ENCODE peak calls at places on chromosomes 7 and 10, in six cellular contexts. Y is dorsolateral prefrontal cortex, Q is brain microvascular endothelial cell, N is cardiac muscle cell, H is BJ, V is foreskin fibroblast. D is an unnamed sample.

GRCh38 chr7:371119-371778 is 81.3 kb downstream of the FOXL3 start:
- DNase-seq in Y (no peak), Q (no peak), N (no peak), H (no peak), V (no peak), D (no peak)

GRCh38 chr7:71325151-71325550 is 193.2 kb downstream of the GALNT17 start:
- DNase-seq in Y (no peak), Q (no peak), N (no peak), H (no peak), V (no peak), D (no peak)

GRCh38 chr10:52652431-52653220 is 120.0 kb downstream of the MBL2 start:
- DNase-seq in Y (peak), Q (no peak), N (no peak), H (no peak), V (no peak), D (no peak)

GRCh38 chr7:134375206-134375605 is 58.5 kb upstream of the SLC35B4 start:
- DNase-seq in Y (peak), Q (no peak), N (no peak), H (no peak), V (no peak), D (no peak)

GRCh38 chr7:6260291-6261183 is 11.9 kb downstream of the CYTH3 start:
- DNase-seq in Y (no peak), Q (no peak), N (no peak), H (no peak), V (peak), D (no peak)

GRCh38 chr10:72171175-72171630 is 44.6 kb upstream of the ANAPC16 start:
- DNase-seq in Y (no peak), Q (peak), N (no peak), H (peak), V (peak), D (no peak)

GRCh38 chr7:14542624-14543023 is 359.9 kb downstream of the DGKB start:
- DNase-seq in Y (no peak), Q (no peak), N (no peak), H (no peak), V (no peak), D (no peak)

GRCh38 chr7:5396999-5397656 is 26.5 kb downstream of the TNRC18 start:
- DNase-seq in Y (peak), Q (no peak), N (no peak), H (peak), V (peak), D (peak)

GRCh38 chr7:155166673-155167370 is 96.7 kb downstream of the HTR5A start:
- DNase-seq in Y (peak), Q (peak), N (no peak), H (peak), V (peak), D (no peak)

GRCh38 chr7:34133983-34134782 is 228.8 kb downstream of the BMPER start:
- DNase-seq in Y (peak), Q (peak), N (peak), H (peak), V (peak), D (no peak)

GRCh38 chr7:84195295-84196006 is 862 bp upstream of the SEMA3A start:
- DNase-seq in Y (no peak), Q (no peak), N (no peak), H (no peak), V (no peak), D (no peak)

GRCh38 chr10:103123282-103124033 is 69.6 kb downstream of the NT5C2 start:
- DNase-seq in Y (no peak), Q (no peak), N (no peak), H (no peak), V (no peak), D (no peak)

GRCh38 chr10:84256510-84257342 is 11.9 kb downstream of the RGR start:
- DNase-seq in Y (peak), Q (peak), N (peak), H (no peak), V (no peak), D (no peak)

DNA sequence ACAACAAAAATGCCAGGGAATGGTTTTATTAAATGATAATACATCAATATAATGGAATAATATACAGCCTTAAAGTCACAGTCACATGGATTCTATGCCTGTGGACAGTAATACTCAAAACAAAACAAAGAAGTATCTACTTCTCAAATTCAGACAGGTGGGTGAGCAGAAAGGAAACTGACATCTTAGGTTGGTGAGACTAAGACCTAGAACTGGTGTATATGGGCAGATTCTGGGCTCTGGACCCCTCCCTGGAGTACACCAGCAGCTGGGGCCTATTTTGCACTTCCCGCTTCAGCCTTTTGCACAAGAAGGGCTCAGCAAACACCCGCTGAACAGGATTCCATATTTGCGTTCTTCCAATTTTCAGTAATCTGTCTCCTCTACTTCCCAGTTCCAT is 5.4 kb upstream of the FIS1 start:
- DNase-seq in Y (no peak), Q (no peak), N (no peak), H (no peak), V (no peak), D (no peak)
- H3K4me3 ChIP-seq in Y (no peak), Q (no peak), N (no peak), H (no peak), V (no peak), D (no peak)

DNA sequence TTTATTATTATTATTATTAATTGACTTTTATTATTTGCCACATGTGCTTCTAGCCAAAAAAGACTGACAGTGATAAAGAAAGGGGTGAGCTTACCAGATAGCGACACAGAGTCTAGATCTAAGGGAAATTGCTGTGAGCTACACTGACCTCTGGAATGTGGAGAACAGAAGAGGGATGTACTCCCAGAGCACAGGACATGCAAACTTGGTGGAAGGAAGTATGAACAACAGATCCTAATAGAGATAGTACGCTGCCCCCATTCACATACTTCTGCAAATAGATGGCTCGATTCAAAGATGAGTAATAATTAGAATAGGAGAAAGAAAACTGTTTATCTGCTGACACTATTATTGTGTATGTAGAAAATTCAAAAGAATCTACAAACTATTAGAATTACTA is 109.3 kb upstream of the HPS1 start:
- DNase-seq in Y (no peak), Q (no peak), N (no peak), H (no peak), V (no peak), D (no peak)
- H3K4me3 ChIP-seq in Y (no peak), Q (no peak), N (no peak), H (no peak), V (no peak), D (no peak)

GRCh38 chr7:157077986-157078644 is 60.6 kb upstream of the UBE3C start:
- DNase-seq in Y (no peak), Q (peak), N (peak), H (no peak), V (no peak), D (no peak)
- H3K4me3 ChIP-seq in Y (no peak), Q (peak), N (no peak), H (peak), V (peak), D (no peak)

DNA sequence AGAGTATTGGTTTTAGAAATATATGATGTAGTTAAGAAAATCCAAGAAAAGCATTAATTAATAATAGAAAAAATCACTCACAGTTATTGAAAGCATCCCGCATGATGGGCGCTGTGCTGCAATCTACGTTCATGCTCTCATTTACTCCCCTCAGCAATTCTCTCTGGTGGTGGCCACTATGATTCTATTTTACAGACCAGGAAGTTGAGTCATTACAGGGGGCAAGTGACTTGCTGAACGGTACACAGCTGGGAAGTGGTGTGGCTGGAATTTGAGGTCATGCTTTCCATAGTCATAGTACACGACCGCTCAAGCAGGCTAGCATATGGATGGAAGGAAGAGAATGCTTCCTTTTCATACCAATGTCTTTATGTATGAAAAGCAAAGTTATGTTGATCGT is 117.4 kb downstream of the TES start:
- DNase-seq in Y (no peak), Q (peak), N (no peak), H (peak), V (peak), D (no peak)
- H3K4me3 ChIP-seq in Y (no peak), Q (peak), N (no peak), H (no peak), V (no peak), D (no peak)

DNA sequence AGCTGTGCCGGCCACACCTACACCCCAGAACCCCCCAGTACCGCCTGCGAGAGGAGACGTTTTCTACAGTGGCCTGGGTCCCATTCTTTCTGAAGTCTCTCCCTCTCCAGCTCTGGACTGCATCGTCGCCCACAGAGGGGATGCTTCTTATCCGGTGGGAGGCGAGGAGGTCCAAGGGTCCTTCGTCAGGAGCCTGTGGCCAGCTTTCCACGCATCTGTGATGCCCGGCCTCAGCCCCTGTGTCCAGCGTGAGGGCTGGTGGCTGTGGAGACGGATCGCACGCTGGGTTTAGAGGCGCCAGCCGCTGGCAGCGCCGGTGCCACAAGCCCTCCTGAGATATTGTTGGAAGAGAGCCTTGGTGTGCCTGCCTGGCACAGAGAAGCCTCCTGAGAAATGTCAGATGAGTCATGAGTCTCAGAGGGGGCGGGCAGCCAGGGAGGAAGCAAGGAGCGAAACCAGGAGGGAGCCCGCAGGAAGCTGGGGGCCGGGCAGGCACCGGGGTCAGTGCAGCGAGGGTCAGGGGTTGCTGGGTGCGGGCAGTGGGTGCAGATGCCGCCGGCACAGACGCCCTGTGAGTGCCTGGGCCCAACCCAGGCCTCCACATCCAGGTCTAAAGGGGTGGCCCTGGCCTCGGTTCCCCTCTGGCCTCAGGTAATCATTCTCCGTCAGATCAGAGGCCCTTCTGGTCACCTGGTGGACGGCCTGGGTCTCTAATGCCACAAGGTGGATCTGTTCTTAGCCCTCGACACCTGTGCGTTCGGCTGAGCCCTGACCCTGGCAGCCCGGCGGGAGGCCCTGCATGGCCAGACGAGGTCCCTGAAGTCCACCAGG is 86.0 kb upstream of the DIP2C start:
- DNase-seq in Y (peak), Q (no peak), N (no peak), H (no peak), V (no peak), D (no peak)
- H3K4me3 ChIP-seq in Y (no peak), Q (no peak), N (no peak), H (no peak), V (no peak), D (peak)

GRCh38 chr10:46062735-46063428 is 16.8 kb upstream of the MSMB start:
- DNase-seq in Y (no peak), Q (no peak), N (no peak), H (no peak), V (no peak), D (peak)
- H3K4me3 ChIP-seq in Y (no peak), Q (no peak), N (no peak), H (no peak), V (no peak), D (no peak)

DNA sequence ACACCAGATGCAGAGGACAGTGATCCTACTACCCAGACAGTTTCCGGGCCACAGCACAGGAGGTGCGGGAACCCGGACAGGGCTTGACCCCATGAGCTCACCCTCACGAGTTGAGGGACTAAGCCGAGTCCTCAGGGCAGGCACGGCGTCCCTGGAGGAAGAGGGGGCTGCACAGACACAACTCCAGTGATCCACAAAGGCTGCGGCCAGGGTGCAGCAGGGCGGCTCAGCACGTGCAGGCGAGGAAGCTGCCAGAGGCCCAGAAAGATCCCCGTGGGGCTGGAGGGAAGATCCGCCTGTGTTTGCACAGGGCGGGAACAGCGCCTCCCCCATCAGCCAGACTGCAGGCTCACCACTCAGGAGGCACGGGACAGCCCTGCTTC is 45.9 kb upstream of the TMEM72 start:
- DNase-seq in Y (no peak), Q (no peak), N (no peak), H (no peak), V (no peak), D (no peak)
- H3K4me3 ChIP-seq in Y (peak), Q (no peak), N (no peak), H (no peak), V (peak), D (peak)

GRCh38 chr7:156611393-156612010 is 29.1 kb upstream of the RNF32 start:
- DNase-seq in Y (no peak), Q (no peak), N (no peak), H (no peak), V (no peak), D (no peak)

GRCh38 chr7:156612930-156613329 is 27.6 kb upstream of the RNF32 start:
- DNase-seq in Y (no peak), Q (no peak), N (no peak), H (no peak), V (no peak), D (no peak)

GRCh38 chr7:156617215-156617614 is 23.4 kb upstream of the RNF32 start:
- DNase-seq in Y (no peak), Q (no peak), N (no peak), H (no peak), V (no peak), D (no peak)

GRCh38 chr7:156616269-156617202 is 24.0 kb upstream of the RNF32 start:
- DNase-seq in Y (no peak), Q (no peak), N (peak), H (no peak), V (peak), D (no peak)

DNA sequence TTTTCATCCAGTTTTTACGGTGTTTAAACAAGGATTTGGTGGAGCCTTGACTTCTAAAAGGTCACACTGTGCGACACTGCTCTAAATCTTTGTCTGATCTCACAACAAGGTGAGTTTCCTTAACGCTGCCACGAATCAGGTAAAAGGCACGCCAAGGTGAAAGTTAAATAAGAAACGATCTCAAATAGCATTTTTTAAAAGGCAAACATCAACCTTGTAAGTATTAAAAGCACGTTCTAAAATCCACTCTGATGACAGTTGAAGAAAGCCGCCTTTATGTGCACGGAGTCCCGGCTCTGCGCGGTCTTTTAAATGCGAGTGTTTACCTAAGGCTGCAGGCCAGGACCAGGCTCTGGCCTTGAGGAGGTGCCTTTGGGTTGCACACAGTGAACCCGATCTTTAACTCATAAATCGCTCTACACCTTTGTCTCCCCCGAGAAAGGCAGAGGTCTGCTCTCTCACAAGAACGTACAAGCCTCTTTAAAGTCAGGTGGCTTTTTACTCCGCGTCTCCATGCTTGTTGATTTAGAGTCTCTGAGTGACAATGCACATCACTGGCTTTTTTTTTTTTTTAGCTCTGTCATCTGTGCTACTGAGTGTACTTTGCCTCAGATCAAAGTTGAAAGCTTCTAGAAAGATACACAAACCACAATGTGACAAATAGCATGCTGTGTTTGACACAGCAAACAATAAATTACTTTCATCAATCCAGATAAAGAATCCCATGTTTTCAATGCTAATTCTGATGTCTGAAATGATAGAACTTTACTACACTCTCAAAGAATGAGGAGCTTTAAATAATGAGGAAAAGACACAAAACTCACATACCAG is 25.9 kb upstream of the RNF32 start:
- DNase-seq in Y (no peak), Q (no peak), N (no peak), H (no peak), V (no peak), D (no peak)
- H3K4me3 ChIP-seq in Y (peak), Q (no peak), N (no peak), H (no peak), V (no peak), D (no peak)